ENCODE peak calls at places on chromosomes 13 and 19, in five cellular contexts. I is Peyer's patch, B is C1 segment of cervical spinal cord, Q is NCI-H1092, T is RCC 7860. L is an unnamed sample.

GRCh38 chr19:5891938-5892771 is 11.4 kb downstream of the NDUFA11 start:
- DNase-seq in Q (no peak), B (no peak), T (peak; percentile 20), I (peak; percentile 71), L (peak; percentile 24)

GRCh38 chr13:25493930-25494707 is 122.3 kb downstream of the ATP8A2 start:
- DNase-seq in I (no peak), B (no peak), Q (peak; percentile 94), T (no peak), L (no peak)

GRCh38 chr13:90868321-90868920 is 479.1 kb upstream of the MIR17HG start:
- DNase-seq in B (no peak), Q (peak; percentile 4), I (no peak), T (no peak), L (no peak)

GRCh38 chr19:14175351-14175792 is 30.6 kb downstream of the ADGRL1 start:
- DNase-seq in I (no peak), T (no peak), B (no peak), Q (no peak), L (no peak)

GRCh38 chr19:54390942-54391577 is 24.2 kb upstream of the TTYH1 start:
- DNase-seq in T (peak; percentile 23), B (no peak), I (no peak), Q (peak; percentile 16), L (peak; percentile 41)

GRCh38 chr13:30581582-30581981 is 36.1 kb upstream of the USPL1 start:
- DNase-seq in T (no peak), B (no peak), Q (no peak), I (no peak), L (no peak)

GRCh38 chr19:4654437-4655361 is 15.4 kb downstream of the TNFAIP8L1 start:
- DNase-seq in Q (no peak), T (no peak), I (no peak), B (no peak), L (no peak)

GRCh38 chr13:111346281-111346680 is 25.8 kb downstream of the TEX29 start:
- DNase-seq in B (no peak), T (no peak), I (no peak), Q (no peak), L (no peak)

GRCh38 chr19:48480151-48480475 is 10.9 kb downstream of the CYTH2 start:
- DNase-seq in B (no peak), I (no peak), Q (no peak), T (no peak), L (no peak)

GRCh38 chr19:45815501-45816216 is 551 bp upstream of the RSPH6A start:
- DNase-seq in B (no peak), Q (no peak), I (no peak), T (no peak), L (no peak)

GRCh38 chr13:48192536-48192935 is 40.5 kb upstream of the ITM2B start:
- DNase-seq in Q (no peak), B (no peak), I (no peak), T (no peak), L (no peak)

GRCh38 chr19:3450796-3451411 is 29.4 kb downstream of the SMIM24 start:
- DNase-seq in I (no peak), B (peak; percentile 43), T (peak; percentile 100), Q (no peak), L (no peak)

GRCh38 chr13:49540552-49540951 is 44.8 kb downstream of the PHF11 start:
- DNase-seq in T (no peak), I (no peak), B (no peak), Q (no peak), L (no peak)

GRCh38 chr19:3555653-3556422 is 1.5 kb downstream of the MFSD12 start:
- DNase-seq in Q (no peak), I (no peak), B (no peak), T (no peak), L (no peak)

GRCh38 chr19:6233051-6233826 is 46.5 kb downstream of the MLLT1 start:
- DNase-seq in Q (no peak), B (no peak), T (no peak), I (peak; percentile 50), L (no peak)

GRCh38 chr13:31495336-31495735 is 244.0 kb upstream of the RXFP2 start:
- DNase-seq in I (no peak), Q (no peak), B (no peak), T (no peak), L (no peak)

GRCh38 chr19:29454109-29454508 is 71.7 kb upstream of the VSTM2B start:
- DNase-seq in I (no peak), B (no peak), T (no peak), Q (no peak), L (no peak)

GRCh38 chr19:45469835-45470146 is 2.0 kb downstream of the FOSB start:
- DNase-seq in Q (peak; percentile 36), T (no peak), B (no peak), I (no peak), L (no peak)

GRCh38 chr13:111031531-111031961 is 83.6 kb upstream of the ARHGEF7 start:
- DNase-seq in T (peak; percentile 71), I (no peak), B (no peak), Q (no peak), L (peak; percentile 71)

GRCh38 chr19:1016647-1017114 is 4.2 kb downstream of the TMEM259 start:
- DNase-seq in B (peak; percentile 11), T (peak; percentile 93), I (peak; percentile 78), Q (no peak), L (no peak)

GRCh38 chr13:21717817-21718216 is 46.9 kb downstream of the FGF9 start:
- DNase-seq in T (no peak), B (no peak), Q (no peak), I (no peak), L (no peak)

GRCh38 chr13:113759525-113760137 is 605 bp downstream of the TMEM255B start:
- DNase-seq in I (no peak), T (no peak), Q (no peak), B (no peak), L (peak; percentile 68)

GRCh38 chr19:38287604-38288003 is 16.4 kb upstream of the C19orf33 start:
- DNase-seq in Q (no peak), I (no peak), T (no peak), B (no peak), L (no peak)

GRCh38 chr19:28828276-28828870 is 384.6 kb downstream of the UQCRFS1 start:
- DNase-seq in Q (no peak), B (no peak), T (no peak), I (no peak), L (no peak)

GRCh38 chr19:4086336-4086953 is 19.7 kb upstream of the ZBTB7A start:
- DNase-seq in T (no peak), I (peak; percentile 79), Q (no peak), B (no peak), L (no peak)

GRCh38 chr13:105979131-105979530 is 556.3 kb downstream of the EFNB2 start:
- DNase-seq in T (no peak), I (no peak), Q (no peak), B (no peak), L (no peak)

GRCh38 chr13:47976325-47976724 is 24.7 kb downstream of the SUCLA2 start:
- DNase-seq in B (no peak), T (no peak), I (no peak), Q (no peak), L (no peak)

GRCh38 chr19:23810496-23810895 is 51.8 kb upstream of the ZNF681 start:
- DNase-seq in I (no peak), T (no peak), Q (no peak), B (no peak), L (no peak)

GRCh38 chr19:51342631-51343569 is 961 bp upstream of the VSIG10L start:
- DNase-seq in B (no peak), I (no peak), T (no peak), Q (no peak), L (no peak)

GRCh38 chr13:49877629-49878218 is 58.4 kb downstream of the SPRYD7 start:
- DNase-seq in Q (no peak), B (no peak), T (peak; percentile 12), I (no peak), L (no peak)

GRCh38 chr19:32976223-32976805 is 4.3 kb downstream of the FAAP24 start:
- DNase-seq in Q (peak; percentile 35), B (peak; percentile 28), T (peak; percentile 44), I (peak; percentile 85), L (peak; percentile 43)

L was measured in SHP77.